ENCODE peak calls at places on chromosomes 2 and 18, in six cellular contexts. L is GM12878, W is H1, P is K562, N is HCT116, C is SK-N-SH. V is an unnamed sample.

GRCh38 chr2:60438136-60438535 is 115.3 kb downstream of the BCL11A start:
- DNase-seq in L (no peak), W (no peak), P (no peak), N (no peak), C (no peak), V (no peak)

GRCh38 chr2:175025946-175026345 is 20.8 kb upstream of the CHN1 start:
- DNase-seq in C (no peak), L (no peak), P (no peak), W (no peak), N (no peak), V (no peak)

GRCh38 chr2:191255756-191256312 is 10.6 kb downstream of the MYO1B start:
- DNase-seq in C (no peak), P (no peak), W (no peak), L (no peak), N (no peak), V (no peak)

GRCh38 chr18:51724790-51725721 is 527.6 kb upstream of the MEX3C start:
- DNase-seq in L (peak), N (no peak), W (no peak), C (no peak), P (no peak), V (no peak)

GRCh38 chr18:35582899-35583558 is 1.5 kb downstream of the GALNT1 start:
- DNase-seq in P (no peak), C (peak), L (no peak), W (no peak), N (no peak), V (no peak)

GRCh38 chr18:75211002-75211621 is 515 bp downstream of the TSHZ1 start:
- DNase-seq in N (no peak), L (no peak), P (peak), W (no peak), C (no peak), V (no peak)

GRCh38 chr2:140356697-140357096 is 1576.5 kb upstream of the NXPH2 start:
- DNase-seq in C (no peak), N (no peak), P (no peak), L (no peak), W (no peak), V (no peak)

GRCh38 chr2:239648607-239649006 is 247.8 kb upstream of the HDAC4 start:
- DNase-seq in P (no peak), W (no peak), L (no peak), C (no peak), N (no peak), V (no peak)

GRCh38 chr2:196318517-196319377 is 147.4 kb upstream of the STK17B start:
- DNase-seq in W (no peak), L (no peak), P (no peak), C (no peak), N (no peak), V (no peak)
- TF ChIP-seq JUND in W (no peak), L (no peak), P (no peak), C (no peak), N (no peak), V (no peak)

GRCh38 chr18:11667578-11667977 is 21.5 kb upstream of the GNAL start:
- DNase-seq in C (no peak), P (no peak), N (no peak), L (no peak), W (no peak), V (no peak)

GRCh38 chr18:11668441-11669169 is 20.5 kb upstream of the GNAL start:
- DNase-seq in N (no peak), P (no peak), C (no peak), W (no peak), L (no peak), V (no peak)

GRCh38 chr18:11669948-11670275 is 19.2 kb upstream of the GNAL start:
- DNase-seq in W (no peak), C (no peak), L (no peak), P (no peak), N (no peak), V (no peak)

GRCh38 chr18:11671156-11671555 is 17.9 kb upstream of the GNAL start:
- DNase-seq in L (no peak), W (no peak), N (no peak), P (no peak), C (no peak), V (no peak)

GRCh38 chr18:11669271-11669947 is 19.7 kb upstream of the GNAL start:
- DNase-seq in W (no peak), P (no peak), C (no peak), L (no peak), N (no peak), V (no peak)
- TF ChIP-seq JUND in W (no peak), P (no peak), C (no peak), L (no peak), N (no peak), V (no peak)

GRCh38 chr18:68724021-68724420 is 9.1 kb upstream of the TMX3 start:
- DNase-seq in C (no peak), N (no peak), L (no peak), P (no peak), W (no peak), V (no peak)

GRCh38 chr18:68722807-68723206 is 7.9 kb upstream of the TMX3 start:
- DNase-seq in C (no peak), W (no peak), L (no peak), N (no peak), P (no peak), V (no peak)

GRCh38 chr18:68725341-68725740 is 10.4 kb upstream of the TMX3 start:
- DNase-seq in N (no peak), W (no peak), L (no peak), C (no peak), P (no peak), V (no peak)

GRCh38 chr18:68723539-68723938 is 8.6 kb upstream of the TMX3 start:
- DNase-seq in N (no peak), W (no peak), L (no peak), P (no peak), C (no peak), V (no peak)

DNA sequence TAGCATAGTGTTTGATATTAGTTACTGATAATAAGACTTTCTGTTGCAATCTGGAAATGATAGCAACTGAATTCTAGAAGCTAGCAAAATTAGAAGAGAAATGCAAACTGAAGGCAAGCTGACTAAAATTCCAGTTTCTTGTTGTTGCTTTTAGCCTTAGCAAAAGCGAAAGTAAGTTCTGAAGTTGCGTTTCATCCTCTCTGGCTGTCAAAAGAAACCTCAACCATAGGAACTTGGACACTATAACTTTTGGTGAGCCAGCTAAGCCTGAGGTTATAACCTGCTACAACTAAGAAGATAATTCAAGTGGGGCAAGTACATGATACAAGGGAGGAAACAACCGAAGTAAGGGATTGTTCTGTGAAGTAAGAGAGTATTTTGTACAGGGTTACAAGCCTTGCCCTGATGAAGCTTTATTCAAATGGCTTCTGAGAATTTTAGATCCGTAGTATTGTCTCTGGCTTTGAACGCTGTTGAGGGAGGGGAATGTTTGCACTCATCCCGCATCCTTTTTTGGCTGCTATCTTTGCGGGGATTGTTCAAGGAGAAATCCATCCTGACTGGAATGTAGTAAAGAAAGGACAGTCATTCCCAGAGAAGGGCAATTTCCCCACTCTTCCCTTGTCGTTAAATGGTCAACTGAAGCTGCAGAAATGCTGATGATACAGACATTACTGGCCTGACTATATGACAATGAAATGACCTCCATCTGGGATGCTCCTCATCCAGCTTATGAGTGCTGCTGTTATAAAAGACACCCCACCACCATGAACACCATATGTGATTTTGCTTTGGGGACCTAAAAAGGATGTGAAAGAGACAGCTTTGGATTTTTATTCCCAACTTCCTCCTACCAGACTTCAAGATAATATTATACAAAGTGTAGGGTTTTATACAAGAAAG is 7.0 kb upstream of the TMX3 start:
- DNase-seq in W (no peak), C (no peak), N (no peak), L (peak), P (no peak), V (no peak)
- TF ChIP-seq JUND in W (no peak), C (no peak), N (no peak), L (no peak), P (no peak), V (no peak)

DNA sequence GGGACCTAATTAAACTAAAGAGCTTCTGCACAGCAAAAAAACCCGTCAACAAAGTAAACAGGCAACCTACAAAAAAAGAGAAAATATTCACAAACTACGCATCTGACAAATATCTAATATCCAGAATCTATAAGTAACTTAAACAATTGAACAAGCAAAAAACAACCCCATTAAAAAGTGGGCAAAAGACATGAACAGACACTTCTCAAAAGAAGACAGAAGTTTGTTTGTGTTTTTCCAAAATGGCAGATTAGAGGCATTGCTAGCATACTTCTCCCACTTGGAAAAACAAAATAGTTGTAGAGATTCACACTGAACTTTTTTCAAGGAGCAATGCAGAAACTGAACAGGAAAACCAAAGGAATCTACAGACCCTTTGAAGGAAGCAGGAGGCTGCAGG is 37.6 kb downstream of the FLACC1 start:
- DNase-seq in L (no peak), W (no peak), N (no peak), P (no peak), C (no peak), V (no peak)
- TF ChIP-seq JUND in L (no peak), W (no peak), N (no peak), P (no peak), C (no peak), V (no peak)

GRCh38 chr2:134031539-134031938 is 222.3 kb upstream of the MGAT5 start:
- DNase-seq in W (no peak), P (no peak), C (no peak), L (no peak), N (no peak), V (no peak)

GRCh38 chr2:134023854-134024253 is 230.0 kb upstream of the MGAT5 start:
- DNase-seq in N (no peak), L (no peak), W (no peak), C (no peak), P (no peak), V (no peak)

GRCh38 chr2:134029478-134029877 is 224.4 kb upstream of the MGAT5 start:
- DNase-seq in W (no peak), N (no peak), L (no peak), C (peak), P (no peak), V (no peak)

GRCh38 chr2:134027980-134028379 is 225.9 kb upstream of the MGAT5 start:
- DNase-seq in C (no peak), W (no peak), P (no peak), L (no peak), N (no peak), V (no peak)
- TF ChIP-seq JUND in C (no peak), W (no peak), P (no peak), L (no peak), N (no peak), V (no peak)

DNA sequence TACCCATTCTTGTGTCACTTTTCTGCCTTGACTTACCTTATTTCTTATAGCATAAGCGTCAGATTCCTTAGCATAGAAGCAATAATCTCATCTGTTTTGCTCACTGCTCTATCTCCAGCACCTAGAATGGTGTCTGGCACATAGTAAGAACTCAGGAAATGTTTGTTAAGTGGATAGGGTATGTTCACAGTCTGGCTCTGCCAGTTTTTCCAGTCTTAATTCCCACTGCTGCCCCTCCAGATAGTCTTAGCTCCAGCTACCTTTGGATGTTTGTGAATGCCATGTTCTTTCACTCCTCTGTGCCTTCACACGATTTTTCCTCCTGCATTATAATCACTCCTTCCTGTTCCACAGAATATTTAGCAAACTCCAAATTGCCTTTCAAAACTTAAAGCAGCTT is 29.0 kb downstream of the DNAJC10 start:
- DNase-seq in L (no peak), W (no peak), P (no peak), C (no peak), N (no peak), V (peak)
- TF ChIP-seq JUND in L (no peak), W (no peak), P (no peak), C (no peak), N (no peak), V (no peak)

GRCh38 chr2:210477496-210477895 is 937 bp upstream of the LANCL1 start:
- DNase-seq in W (no peak), L (no peak), P (peak), N (peak), C (peak), V (no peak)
- TF ChIP-seq JUND in W (no peak), L (no peak), P (no peak), N (no peak), C (no peak), V (no peak)

DNA sequence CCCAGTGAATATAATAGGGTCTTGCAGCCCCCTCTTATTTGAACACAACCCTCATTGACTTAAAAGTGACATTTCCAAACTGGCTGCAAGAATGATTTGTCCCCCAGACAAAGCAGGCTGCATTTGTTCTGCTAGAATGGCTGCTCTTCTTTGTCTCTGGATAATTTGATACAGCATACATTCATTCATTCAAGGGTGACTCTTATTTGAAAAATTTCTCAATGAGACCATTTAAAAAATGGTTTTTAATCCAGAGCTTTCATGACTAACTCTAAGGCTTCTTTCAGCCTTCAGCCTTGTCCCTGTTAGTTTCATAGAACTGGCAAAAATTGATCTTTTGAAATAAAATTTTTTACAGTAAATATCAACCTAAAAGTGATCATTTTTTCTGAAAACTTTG is 64.3 kb upstream of the TANC1 start:
- DNase-seq in N (no peak), P (no peak), L (no peak), C (no peak), W (no peak), V (no peak)
- TF ChIP-seq JUND in N (no peak), P (no peak), L (no peak), C (no peak), W (no peak), V (no peak)

GRCh38 chr2:72148975-72149555 is 1.4 kb upstream of the CYP26B1 start:
- DNase-seq in P (peak), W (no peak), N (no peak), L (no peak), C (peak), V (peak)
- TF ChIP-seq JUND in P (no peak), W (no peak), N (no peak), L (no peak), C (no peak), V (no peak)

GRCh38 chr2:67836861-67837260 is 225.9 kb downstream of the C1D start:
- DNase-seq in C (no peak), N (no peak), P (no peak), L (no peak), W (no peak), V (no peak)
- TF ChIP-seq JUND in C (no peak), N (no peak), P (no peak), L (no peak), W (no peak), V (no peak)

V was measured in T47D.